ENCODE peak calls at places on chromosomes 5 and 9, in ten cellular contexts. Z is D721Med; U is iris pigment epithelial cell; M is activated naive CD4-positive, alpha-beta T cell treated with anti-CD3 and anti-CD28 coated beads, Interleukin-2, amount 10 ng/mL, durations not matched to agents 7 days and 5 days; V is NCI-H1105; K is activated effector memory CD4-positive, alpha-beta T cell treated with anti-CD3 and anti-CD28 coated beads, Interleukin-2, amount 50 U/mL, for 16 hours; G is fibroblast of lung; E is RWPE1; N is tibial nerve; W is lung. X is an unnamed sample.

GRCh38 chr9:126033318-126033717 is 286.1 kb downstream of the PBX3 start:
- DNase-seq in Z (no peak), U (no peak), M (no peak), V (no peak), K (no peak), G (no peak), E (no peak), N (no peak), W (no peak), X (no peak)

GRCh38 chr5:77851229-77852067 is 75.3 kb upstream of the TBCA start:
- DNase-seq in Z (no peak), U (peak), M (peak), V (no peak), K (no peak), G (peak), E (peak), N (no peak), W (no peak), X (no peak)

GRCh38 chr5:153974131-153974812 is 64.4 kb downstream of the FAM114A2 start:
- DNase-seq in Z (no peak), U (peak), M (peak), V (no peak), K (no peak), G (peak), E (peak), N (peak), W (peak), X (no peak)

GRCh38 chr5:140978987-140979386 is 12.7 kb downstream of the PCDHAC2 start:
- DNase-seq in Z (no peak), U (no peak), M (no peak), V (no peak), K (no peak), G (no peak), E (no peak), N (no peak), W (no peak), X (no peak)

GRCh38 chr9:29214162-29214520 is 1640.9 kb upstream of the C9orf72 start:
- DNase-seq in Z (no peak), U (peak), M (no peak), V (peak), K (no peak), G (peak), E (peak), N (no peak), W (no peak), X (no peak)

GRCh38 chr5:52725781-52726180 is 61.9 kb upstream of the ITGA1 start:
- DNase-seq in Z (no peak), U (no peak), M (no peak), V (peak), K (no peak), G (peak), E (no peak), N (peak), W (no peak), X (no peak)

GRCh38 chr9:38432922-38433510 is 8.8 kb upstream of the IGFBPL1 start:
- DNase-seq in Z (no peak), U (peak), M (no peak), V (no peak), K (no peak), G (peak), E (peak), N (no peak), W (no peak), X (no peak)

GRCh38 chr5:72552041-72552557 is 44.9 kb upstream of the ZNF366 start:
- DNase-seq in Z (no peak), U (peak), M (no peak), V (no peak), K (no peak), G (peak), E (peak), N (no peak), W (no peak), X (no peak)

GRCh38 chr5:179149278-179149677 is 89.1 kb downstream of the ZNF354C start:
- DNase-seq in Z (no peak), U (no peak), M (no peak), V (no peak), K (no peak), G (no peak), E (no peak), N (no peak), W (no peak), X (no peak)

GRCh38 chr9:87387351-87388055 is 110.2 kb upstream of the DAPK1 start:
- DNase-seq in Z (no peak), U (peak), M (no peak), V (no peak), K (no peak), G (peak), E (peak), N (no peak), W (no peak), X (no peak)

GRCh38 chr9:115969096-115969495 is 184.5 kb upstream of the PAPPA start:
- DNase-seq in Z (no peak), U (peak), M (no peak), V (no peak), K (no peak), G (peak), E (peak), N (no peak), W (no peak), X (no peak)

GRCh38 chr5:142797420-142797819 is 27.2 kb downstream of the ARHGAP26 start:
- DNase-seq in Z (no peak), U (no peak), M (no peak), V (no peak), K (no peak), G (no peak), E (no peak), N (no peak), W (no peak), X (no peak)

GRCh38 chr5:133744030-133744645 is 131.8 kb upstream of the FSTL4 start:
- DNase-seq in Z (no peak), U (no peak), M (no peak), V (no peak), K (no peak), G (no peak), E (no peak), N (no peak), W (no peak), X (no peak)

GRCh38 chr9:35490155-35490909 is 421 bp downstream of the RUSC2 start:
- DNase-seq in Z (no peak), U (peak), M (no peak), V (peak), K (no peak), G (no peak), E (peak), N (no peak), W (peak), X (no peak)

GRCh38 chr9:101435601-101436079 is at the start of gene ALDOB:
- DNase-seq in Z (no peak), U (no peak), M (no peak), V (no peak), K (no peak), G (no peak), E (no peak), N (no peak), W (no peak), X (no peak)

GRCh38 chr9:121601234-121601633 is 50.2 kb upstream of the DAB2IP start:
- DNase-seq in Z (no peak), U (peak), M (no peak), V (no peak), K (no peak), G (no peak), E (no peak), N (peak), W (no peak), X (no peak)

GRCh38 chr9:107847977-107848376 is 358.4 kb upstream of the KLF4 start:
- DNase-seq in Z (no peak), U (peak), M (no peak), V (no peak), K (no peak), G (peak), E (peak), N (peak), W (no peak), X (no peak)